ENCODE peak calls at places on chromosome 10, in four cellular contexts. J, T, V and S are unnamed samples.
A peak's percentile ranks its signal among the peaks of the same experiment; 100 is the strongest.

GRCh38 chr10:17423641-17424186 is 30.7 kb downstream of the ST8SIA6 start:
- DNase-seq in J (no peak), V (no peak), T (no peak), S (no peak)

GRCh38 chr10:74011762-74012161 is 13.8 kb downstream of the VCL start:
- DNase-seq in V (no peak), J (no peak), T (no peak), S (no peak)

GRCh38 chr10:104028146-104028545 is 57.5 kb downstream of the COL17A1 start:
- DNase-seq in T (peak; percentile 31), V (peak; percentile 38), J (no peak), S (no peak)

GRCh38 chr10:125700355-125700911 is 17.5 kb upstream of the TEX36 start:
- DNase-seq in J (no peak), T (no peak), V (no peak), S (no peak)

GRCh38 chr10:4351723-4352565 is 474.1 kb upstream of the AKR1E2 start:
- DNase-seq in V (no peak), T (no peak), J (no peak), S (no peak)

GRCh38 chr10:95242581-95243317 is 48.1 kb downstream of the PDLIM1 start:
- DNase-seq in J (peak; percentile 28), V (peak; percentile 68), T (no peak), S (peak; percentile 39)

GRCh38 chr10:49279015-49279880 is 19.7 kb upstream of the C10orf71 start:
- DNase-seq in V (no peak), T (no peak), J (no peak), S (no peak)

GRCh38 chr10:29377333-29377961 is 88.6 kb downstream of the LYZL1 start:
- DNase-seq in J (no peak), T (no peak), V (no peak), S (no peak)

GRCh38 chr10:99996934-99997648 is 12.7 kb downstream of the DNMBP start:
- DNase-seq in J (no peak), T (no peak), V (no peak), S (no peak)

GRCh38 chr10:129552119-129552518 is 85.1 kb downstream of the MGMT start:
- DNase-seq in V (no peak), T (no peak), J (no peak), S (no peak)

GRCh38 chr10:110081914-110082313 is 74.1 kb downstream of the ADD3 start:
- DNase-seq in V (peak; percentile 57), J (no peak), T (no peak), S (no peak)

GRCh38 chr10:129954916-129955315 is 9.2 kb downstream of the EBF3 start:
- DNase-seq in V (no peak), J (no peak), T (no peak), S (no peak)